ENCODE peak calls at places on chromosomes 5 and 9, in nine cellular contexts. One of them, this sample, is unnamed.

GRCh38 chr5:62093981-62094380 is 212.0 kb upstream of the KIF2A start:
- DNase-seq in CD4-positive, alpha-beta T cell: no peak
- DNase-seq in tibial nerve: no peak
- DNase-seq in IMR-90: peak; percentile 7
- DNase-seq in mucosa of descending colon: no peak
- DNase-seq in A549: peak; percentile 31
- DNase-seq in stomach: no peak
- DNase-seq in fibroblast of lung: peak; percentile 67
- DNase-seq in left ventricle myocardium inferior: no peak
- DNase-seq in this sample: no peak

GRCh38 chr9:132094314-132094791 is 14.7 kb upstream of the MED27 start:
- DNase-seq in fibroblast of lung: peak; percentile 89
- DNase-seq in IMR-90: peak; percentile 95
- DNase-seq in A549: no peak
- DNase-seq in stomach: no peak
- DNase-seq in mucosa of descending colon: no peak
- DNase-seq in left ventricle myocardium inferior: no peak
- DNase-seq in CD4-positive, alpha-beta T cell: no peak
- DNase-seq in tibial nerve: no peak
- DNase-seq in this sample: no peak

GRCh38 chr9:124190761-124191160 is 67.0 kb upstream of the NEK6 start:
- DNase-seq in CD4-positive, alpha-beta T cell: no peak
- DNase-seq in fibroblast of lung: no peak
- DNase-seq in IMR-90: no peak
- DNase-seq in stomach: peak; percentile 14
- DNase-seq in A549: no peak
- DNase-seq in tibial nerve: peak; percentile 35
- DNase-seq in mucosa of descending colon: no peak
- DNase-seq in left ventricle myocardium inferior: no peak
- DNase-seq in this sample: no peak

GRCh38 chr9:120901704-120902103 is 24.7 kb upstream of the PHF19 start:
- DNase-seq in mucosa of descending colon: no peak
- DNase-seq in stomach: no peak
- DNase-seq in IMR-90: no peak
- DNase-seq in left ventricle myocardium inferior: no peak
- DNase-seq in A549: no peak
- DNase-seq in CD4-positive, alpha-beta T cell: no peak
- DNase-seq in tibial nerve: no peak
- DNase-seq in fibroblast of lung: no peak
- DNase-seq in this sample: no peak

GRCh38 chr5:73365301-73365853 is 83.2 kb downstream of the FOXD1 start:
- DNase-seq in fibroblast of lung: peak; percentile 94
- DNase-seq in CD4-positive, alpha-beta T cell: no peak
- DNase-seq in A549: peak; percentile 49
- DNase-seq in IMR-90: peak; percentile 96
- DNase-seq in stomach: no peak
- DNase-seq in left ventricle myocardium inferior: no peak
- DNase-seq in tibial nerve: no peak
- DNase-seq in mucosa of descending colon: no peak
- DNase-seq in this sample: no peak

GRCh38 chr5:137778772-137779564 is 24.8 kb upstream of the HNRNPA0 start:
- DNase-seq in mucosa of descending colon: no peak
- DNase-seq in fibroblast of lung: peak; percentile 33
- DNase-seq in A549: peak; percentile 64
- DNase-seq in tibial nerve: no peak
- DNase-seq in stomach: no peak
- DNase-seq in left ventricle myocardium inferior: no peak
- DNase-seq in CD4-positive, alpha-beta T cell: no peak
- DNase-seq in IMR-90: peak; percentile 39
- DNase-seq in this sample: no peak

GRCh38 chr9:35436940-35437339 is 53.0 kb upstream of the RUSC2 start:
- DNase-seq in left ventricle myocardium inferior: no peak
- DNase-seq in stomach: no peak
- DNase-seq in fibroblast of lung: no peak
- DNase-seq in CD4-positive, alpha-beta T cell: no peak
- DNase-seq in A549: no peak
- DNase-seq in IMR-90: no peak
- DNase-seq in mucosa of descending colon: no peak
- DNase-seq in tibial nerve: no peak
- DNase-seq in this sample: no peak

GRCh38 chr5:54905942-54906537 is 79.4 kb downstream of the ESM1 start:
- DNase-seq in mucosa of descending colon: peak; percentile 48
- DNase-seq in IMR-90: peak; percentile 82
- DNase-seq in stomach: peak; percentile 86
- DNase-seq in CD4-positive, alpha-beta T cell: peak; percentile 73
- DNase-seq in A549: peak; percentile 56
- DNase-seq in fibroblast of lung: peak; percentile 61
- DNase-seq in tibial nerve: peak; percentile 58
- DNase-seq in left ventricle myocardium inferior: peak; percentile 46
- DNase-seq in this sample: peak; percentile 34

GRCh38 chr9:16275795-16276624 is 594.5 kb downstream of the BNC2 start:
- DNase-seq in tibial nerve: no peak
- DNase-seq in left ventricle myocardium inferior: no peak
- DNase-seq in CD4-positive, alpha-beta T cell: no peak
- DNase-seq in stomach: no peak
- DNase-seq in mucosa of descending colon: no peak
- DNase-seq in IMR-90: no peak
- DNase-seq in A549: no peak
- DNase-seq in fibroblast of lung: peak; percentile 72
- DNase-seq in this sample: no peak

GRCh38 chr5:119304439-119304838 is 51.4 kb upstream of the TNFAIP8 start:
- DNase-seq in CD4-positive, alpha-beta T cell: no peak
- DNase-seq in stomach: no peak
- DNase-seq in left ventricle myocardium inferior: no peak
- DNase-seq in tibial nerve: no peak
- DNase-seq in fibroblast of lung: peak; percentile 45
- DNase-seq in A549: no peak
- DNase-seq in mucosa of descending colon: no peak
- DNase-seq in IMR-90: peak; percentile 58
- DNase-seq in this sample: no peak

GRCh38 chr5:179111267-179112207 is 51.4 kb downstream of the ZNF354C start:
- DNase-seq in CD4-positive, alpha-beta T cell: no peak
- DNase-seq in left ventricle myocardium inferior: no peak
- DNase-seq in IMR-90: no peak
- DNase-seq in tibial nerve: no peak
- DNase-seq in fibroblast of lung: no peak
- DNase-seq in A549: no peak
- DNase-seq in mucosa of descending colon: no peak
- DNase-seq in stomach: no peak
- DNase-seq in this sample: no peak
- H3K9me3 ChIP-seq in CD4-positive, alpha-beta T cell: peaks cover 37% of the 10 kb centered on the region
- H3K9me3 ChIP-seq in left ventricle myocardium inferior: peaks cover 96% of the 10 kb centered on the region
- H3K9me3 ChIP-seq in IMR-90: peaks cover 40% of the 10 kb centered on the region
- H3K9me3 ChIP-seq in tibial nerve: peaks cover 98% of the 10 kb centered on the region
- H3K9me3 ChIP-seq in fibroblast of lung: no peaks in the 10 kb centered on the region
- H3K9me3 ChIP-seq in A549: peaks cover 22% of the 10 kb centered on the region
- H3K9me3 ChIP-seq in mucosa of descending colon: peaks cover 65% of the 10 kb centered on the region
- H3K9me3 ChIP-seq in stomach: peaks cover 97% of the 10 kb centered on the region
- H3K9me3 ChIP-seq in this sample: peaks cover 19% of the 10 kb centered on the region

GRCh38 chr5:141303756-141304155 is at the start of gene SLC25A2:
- DNase-seq in fibroblast of lung: no peak
- DNase-seq in tibial nerve: no peak
- DNase-seq in stomach: no peak
- DNase-seq in A549: no peak
- DNase-seq in mucosa of descending colon: no peak
- DNase-seq in IMR-90: no peak
- DNase-seq in CD4-positive, alpha-beta T cell: no peak
- DNase-seq in left ventricle myocardium inferior: no peak
- DNase-seq in this sample: no peak

DNA sequence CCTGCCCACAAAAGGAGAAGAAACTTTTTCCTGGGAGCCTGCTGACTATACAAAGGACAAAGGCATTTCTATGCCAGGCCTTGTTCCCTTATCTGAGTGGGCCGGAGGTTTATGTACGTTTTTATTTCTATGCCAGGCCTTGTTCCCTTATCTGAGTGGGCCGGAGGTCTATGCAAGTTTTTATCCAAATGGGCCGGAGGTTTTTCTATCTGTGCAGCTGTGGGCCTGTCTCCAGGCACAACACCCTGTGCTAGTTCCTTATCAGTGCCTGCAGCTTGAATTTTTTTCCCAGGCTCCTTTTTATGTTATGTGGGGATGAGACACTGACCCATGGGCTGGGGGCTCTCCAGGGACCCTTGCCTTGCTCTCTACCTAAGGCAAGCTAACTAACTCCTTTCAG is 5.5 kb downstream of the SLC25A2 start:
- DNase-seq in left ventricle myocardium inferior: no peak
- DNase-seq in tibial nerve: no peak
- DNase-seq in fibroblast of lung: peak; percentile 8
- DNase-seq in mucosa of descending colon: no peak
- DNase-seq in IMR-90: no peak
- DNase-seq in stomach: no peak
- DNase-seq in CD4-positive, alpha-beta T cell: no peak
- DNase-seq in A549: no peak
- DNase-seq in this sample: no peak
- H3K9me3 ChIP-seq in left ventricle myocardium inferior: peaks cover 100% of the 10 kb centered on the region
- H3K9me3 ChIP-seq in tibial nerve: peaks cover 100% of the 10 kb centered on the region
- H3K9me3 ChIP-seq in fibroblast of lung: no peaks in the 10 kb centered on the region
- H3K9me3 ChIP-seq in mucosa of descending colon: peaks cover 98% of the 10 kb centered on the region
- H3K9me3 ChIP-seq in IMR-90: peaks cover 34% of the 10 kb centered on the region
- H3K9me3 ChIP-seq in stomach: peaks cover 99% of the 10 kb centered on the region
- H3K9me3 ChIP-seq in CD4-positive, alpha-beta T cell: peaks cover 79% of the 10 kb centered on the region
- H3K9me3 ChIP-seq in A549: peaks cover 41% of the 10 kb centered on the region
- H3K9me3 ChIP-seq in this sample: peaks cover 58% of the 10 kb centered on the region

DNA sequence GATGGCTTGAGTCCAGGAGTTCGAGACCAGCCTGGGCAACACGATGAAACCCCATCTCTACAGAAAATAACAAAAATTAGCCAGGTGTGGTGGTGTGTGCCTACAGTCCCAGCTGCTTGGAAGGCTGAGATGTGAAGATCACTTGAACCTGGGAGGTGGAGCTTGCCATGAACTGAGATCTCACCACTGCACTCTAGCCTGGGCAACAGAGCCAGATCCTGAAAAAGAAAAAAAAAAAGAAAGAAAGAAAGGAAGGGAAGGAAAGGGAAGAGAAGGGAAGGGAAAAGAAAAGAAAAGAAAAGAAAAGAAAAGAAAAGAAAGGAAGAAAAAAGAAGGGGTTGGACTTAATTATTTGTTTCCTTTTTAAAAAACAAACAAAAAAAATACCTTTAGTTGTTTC is 764.2 kb downstream of the IRX1 start:
- DNase-seq in mucosa of descending colon: no peak
- DNase-seq in IMR-90: no peak
- DNase-seq in A549: no peak
- DNase-seq in CD4-positive, alpha-beta T cell: no peak
- DNase-seq in stomach: no peak
- DNase-seq in left ventricle myocardium inferior: no peak
- DNase-seq in fibroblast of lung: no peak
- DNase-seq in tibial nerve: no peak
- DNase-seq in this sample: no peak
- H3K9me3 ChIP-seq in mucosa of descending colon: peaks cover 6% of the 10 kb centered on the region
- H3K9me3 ChIP-seq in IMR-90: peaks cover 11% of the 10 kb centered on the region
- H3K9me3 ChIP-seq in A549: no peaks in the 10 kb centered on the region
- H3K9me3 ChIP-seq in CD4-positive, alpha-beta T cell: no peaks in the 10 kb centered on the region
- H3K9me3 ChIP-seq in stomach: peaks cover 5% of the 10 kb centered on the region
- H3K9me3 ChIP-seq in left ventricle myocardium inferior: no peaks in the 10 kb centered on the region
- H3K9me3 ChIP-seq in fibroblast of lung: no peaks in the 10 kb centered on the region
- H3K9me3 ChIP-seq in tibial nerve: no peaks in the 10 kb centered on the region
- H3K9me3 ChIP-seq in this sample: no peaks in the 10 kb centered on the region

GRCh38 chr9:12266758-12267157 is 426.4 kb upstream of the TYRP1 start:
- DNase-seq in left ventricle myocardium inferior: no peak
- DNase-seq in fibroblast of lung: no peak
- DNase-seq in A549: no peak
- DNase-seq in IMR-90: no peak
- DNase-seq in stomach: no peak
- DNase-seq in mucosa of descending colon: no peak
- DNase-seq in CD4-positive, alpha-beta T cell: no peak
- DNase-seq in tibial nerve: no peak
- DNase-seq in this sample: no peak
- H3K9me3 ChIP-seq in left ventricle myocardium inferior: no peaks in the 10 kb centered on the region
- H3K9me3 ChIP-seq in fibroblast of lung: no peaks in the 10 kb centered on the region
- H3K9me3 ChIP-seq in A549: no peaks in the 10 kb centered on the region
- H3K9me3 ChIP-seq in IMR-90: peaks cover 4% of the 10 kb centered on the region
- H3K9me3 ChIP-seq in stomach: no peaks in the 10 kb centered on the region
- H3K9me3 ChIP-seq in mucosa of descending colon: no peaks in the 10 kb centered on the region
- H3K9me3 ChIP-seq in CD4-positive, alpha-beta T cell: peaks cover 4% of the 10 kb centered on the region
- H3K9me3 ChIP-seq in tibial nerve: no peaks in the 10 kb centered on the region
- H3K9me3 ChIP-seq in this sample: no peaks in the 10 kb centered on the region

GRCh38 chr5:141250576-141250975 is 5.4 kb downstream of the PCDHB15 start:
- DNase-seq in tibial nerve: no peak
- DNase-seq in A549: no peak
- DNase-seq in fibroblast of lung: no peak
- DNase-seq in CD4-positive, alpha-beta T cell: no peak
- DNase-seq in stomach: no peak
- DNase-seq in mucosa of descending colon: no peak
- DNase-seq in IMR-90: no peak
- DNase-seq in left ventricle myocardium inferior: no peak
- DNase-seq in this sample: no peak
- H3K9me3 ChIP-seq in tibial nerve: peaks cover 100% of the 10 kb centered on the region
- H3K9me3 ChIP-seq in A549: peaks cover 57% of the 10 kb centered on the region
- H3K9me3 ChIP-seq in fibroblast of lung: no peaks in the 10 kb centered on the region
- H3K9me3 ChIP-seq in CD4-positive, alpha-beta T cell: peaks cover 85% of the 10 kb centered on the region
- H3K9me3 ChIP-seq in stomach: peaks cover 99% of the 10 kb centered on the region
- H3K9me3 ChIP-seq in mucosa of descending colon: peaks cover 96% of the 10 kb centered on the region
- H3K9me3 ChIP-seq in IMR-90: peaks cover 31% of the 10 kb centered on the region
- H3K9me3 ChIP-seq in left ventricle myocardium inferior: peaks cover 100% of the 10 kb centered on the region
- H3K9me3 ChIP-seq in this sample: peaks cover 96% of the 10 kb centered on the region